ENCODE peak calls at places on chromosomes 7 and 10, in ten cellular contexts. N, U, W, I, R, Y, P, X, D and G are unnamed samples.

GRCh38 chr7:148773344-148773743 is 74.6 kb downstream of the CUL1 start:
- DNase-seq in N (no peak), U (no peak), W (no peak), I (no peak), R (no peak), Y (no peak), P (no peak), X (peak), D (no peak), G (no peak)

GRCh38 chr10:14545827-14546226 is 215.1 kb upstream of the FRMD4A start:
- DNase-seq in N (no peak), U (no peak), W (no peak), I (no peak), R (no peak), Y (no peak), P (no peak), X (no peak), D (no peak), G (no peak)

GRCh38 chr7:155466814-155467675 is 9.1 kb downstream of the EN2 start:
- DNase-seq in N (no peak), U (no peak), W (no peak), I (no peak), R (no peak), Y (no peak), P (peak), X (no peak), D (no peak), G (peak)

GRCh38 chr7:74656421-74656910 is 1.1 kb upstream of the GTF2I start:
- DNase-seq in N (peak), U (no peak), W (peak), I (peak), R (peak), Y (no peak), P (peak), X (no peak), D (no peak), G (peak)

GRCh38 chr10:69051303-69051702 is 36.6 kb upstream of the SRGN start:
- DNase-seq in N (no peak), U (no peak), W (peak), I (no peak), R (no peak), Y (peak), P (no peak), X (no peak), D (no peak), G (peak)

GRCh38 chr7:133290041-133290440 is 37.2 kb downstream of the EXOC4 start:
- DNase-seq in N (no peak), U (no peak), W (no peak), I (no peak), R (no peak), Y (no peak), P (no peak), X (no peak), D (no peak), G (no peak)

GRCh38 chr10:7458554-7458953 is 47.7 kb upstream of the SFMBT2 start:
- DNase-seq in N (no peak), U (no peak), W (no peak), I (no peak), R (no peak), Y (no peak), P (no peak), X (no peak), D (no peak), G (no peak)

GRCh38 chr7:143967398-143967797 is 12.8 kb downstream of the OR2F1 start:
- DNase-seq in N (no peak), U (no peak), W (no peak), I (no peak), R (no peak), Y (no peak), P (no peak), X (no peak), D (no peak), G (no peak)

GRCh38 chr7:158609313-158609974 is 21.8 kb upstream of the PTPRN2 start:
- DNase-seq in N (no peak), U (no peak), W (no peak), I (no peak), R (peak), Y (peak), P (no peak), X (no peak), D (no peak), G (no peak)

GRCh38 chr10:71072820-71073205 is 139.6 kb upstream of the UNC5B start:
- DNase-seq in N (no peak), U (no peak), W (no peak), I (no peak), R (no peak), Y (no peak), P (no peak), X (no peak), D (no peak), G (no peak)

GRCh38 chr10:132364594-132364970 is 32.4 kb upstream of the PWWP2B start:
- DNase-seq in N (no peak), U (no peak), W (no peak), I (peak), R (no peak), Y (no peak), P (no peak), X (no peak), D (no peak), G (peak)

GRCh38 chr10:43417950-43418768 is 9.2 kb upstream of the HNRNPF start:
- DNase-seq in N (no peak), U (peak), W (no peak), I (no peak), R (peak), Y (peak), P (no peak), X (peak), D (no peak), G (no peak)

DNA sequence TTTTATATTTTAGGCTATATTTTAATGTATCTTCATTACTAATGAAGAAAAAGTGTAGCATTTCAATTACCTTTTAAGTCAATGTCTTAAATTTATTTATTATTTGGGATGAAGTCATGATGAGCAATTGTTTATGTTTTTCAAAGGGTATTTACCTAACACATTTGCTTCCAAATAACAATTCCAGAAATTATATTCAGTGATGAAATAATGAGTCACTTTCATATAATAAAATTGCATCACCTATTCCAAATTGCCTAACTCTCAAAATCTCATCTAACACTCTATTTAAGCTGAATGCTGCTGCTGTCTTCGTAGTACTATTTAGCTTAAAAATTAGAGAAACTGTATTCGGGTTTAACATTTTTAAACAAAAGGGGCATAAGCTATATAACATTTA is 97.7 kb downstream of the PRKG1 start:
- DNase-seq in N (no peak), U (no peak), W (no peak), I (no peak), R (no peak), Y (no peak), P (no peak), X (no peak), D (no peak), G (no peak)
- TF ChIP-seq POLR2AphosphoS5 in N (no peak), U (no peak), W (peak), I (no peak), R (no peak), Y (no peak), P (no peak), X (no peak), D (no peak), G (no peak)

GRCh38 chr7:544528-545221 is 25.0 kb upstream of the PDGFA start:
- DNase-seq in N (no peak), U (no peak), W (no peak), I (no peak), R (no peak), Y (no peak), P (no peak), X (no peak), D (no peak), G (no peak)

GRCh38 chr7:543790-544527 is 24.3 kb upstream of the PDGFA start:
- DNase-seq in N (no peak), U (no peak), W (no peak), I (no peak), R (no peak), Y (no peak), P (no peak), X (no peak), D (no peak), G (no peak)

GRCh38 chr7:542131-542934 is 22.7 kb upstream of the PDGFA start:
- DNase-seq in N (no peak), U (no peak), W (no peak), I (no peak), R (no peak), Y (no peak), P (no peak), X (no peak), D (no peak), G (no peak)

GRCh38 chr7:541661-542060 is 22.0 kb upstream of the PDGFA start:
- DNase-seq in N (no peak), U (no peak), W (no peak), I (no peak), R (no peak), Y (no peak), P (no peak), X (no peak), D (no peak), G (no peak)

DNA sequence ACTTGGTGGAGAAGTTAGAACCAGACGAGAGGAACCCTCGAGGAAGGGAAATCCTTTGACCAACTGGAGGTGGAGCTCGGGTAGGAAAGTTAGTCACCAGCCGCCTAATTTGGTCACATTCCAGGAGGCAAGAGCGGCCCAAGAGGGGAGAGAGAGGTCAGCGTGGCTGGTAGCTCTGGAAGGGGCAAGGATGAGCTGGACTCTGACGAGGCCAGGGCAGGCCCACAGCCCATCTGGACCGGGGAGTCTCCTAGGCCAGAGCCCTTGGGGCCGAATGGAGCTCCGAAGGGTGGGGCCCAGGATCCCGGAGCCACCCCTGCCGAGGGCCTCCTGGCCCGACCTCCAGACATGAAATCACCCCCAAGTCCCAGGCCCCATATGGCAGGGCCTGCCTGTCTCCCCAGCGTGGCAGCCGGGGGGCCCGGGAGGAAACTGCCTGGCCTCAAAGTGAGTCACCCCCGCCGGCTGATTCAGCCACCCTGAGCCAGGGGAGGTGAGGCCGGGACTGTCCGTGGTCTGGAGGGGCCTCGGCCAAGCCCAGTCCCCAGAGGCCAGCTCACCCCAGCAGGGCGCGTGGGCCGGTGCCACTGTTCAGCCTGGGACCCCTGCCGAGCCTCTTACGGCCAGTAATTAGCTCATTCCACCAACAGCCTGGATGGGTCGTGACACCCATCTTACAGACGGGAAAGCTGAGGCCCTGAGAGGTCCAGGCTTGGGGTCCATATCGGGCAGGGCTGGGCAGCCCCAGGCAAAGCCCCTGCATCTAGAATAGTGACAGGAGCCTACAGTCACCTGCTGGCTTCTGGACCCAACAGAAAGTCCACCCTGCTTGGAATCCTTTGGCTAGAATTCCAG is 23.5 kb upstream of the PDGFA start:
- DNase-seq in N (no peak), U (no peak), W (no peak), I (no peak), R (peak), Y (no peak), P (no peak), X (no peak), D (no peak), G (no peak)
- TF ChIP-seq POLR2AphosphoS5 in N (no peak), U (no peak), W (no peak), I (no peak), R (no peak), Y (no peak), P (no peak), X (no peak), D (peak), G (peak)

GRCh38 chr10:12419279-12419847 is 70.0 kb downstream of the CAMK1D start:
- DNase-seq in N (no peak), U (no peak), W (no peak), I (peak), R (no peak), Y (no peak), P (no peak), X (no peak), D (peak), G (peak)
- TF ChIP-seq POLR2AphosphoS5 in N (peak), U (no peak), W (peak), I (peak), R (no peak), Y (no peak), P (no peak), X (no peak), D (no peak), G (no peak)

DNA sequence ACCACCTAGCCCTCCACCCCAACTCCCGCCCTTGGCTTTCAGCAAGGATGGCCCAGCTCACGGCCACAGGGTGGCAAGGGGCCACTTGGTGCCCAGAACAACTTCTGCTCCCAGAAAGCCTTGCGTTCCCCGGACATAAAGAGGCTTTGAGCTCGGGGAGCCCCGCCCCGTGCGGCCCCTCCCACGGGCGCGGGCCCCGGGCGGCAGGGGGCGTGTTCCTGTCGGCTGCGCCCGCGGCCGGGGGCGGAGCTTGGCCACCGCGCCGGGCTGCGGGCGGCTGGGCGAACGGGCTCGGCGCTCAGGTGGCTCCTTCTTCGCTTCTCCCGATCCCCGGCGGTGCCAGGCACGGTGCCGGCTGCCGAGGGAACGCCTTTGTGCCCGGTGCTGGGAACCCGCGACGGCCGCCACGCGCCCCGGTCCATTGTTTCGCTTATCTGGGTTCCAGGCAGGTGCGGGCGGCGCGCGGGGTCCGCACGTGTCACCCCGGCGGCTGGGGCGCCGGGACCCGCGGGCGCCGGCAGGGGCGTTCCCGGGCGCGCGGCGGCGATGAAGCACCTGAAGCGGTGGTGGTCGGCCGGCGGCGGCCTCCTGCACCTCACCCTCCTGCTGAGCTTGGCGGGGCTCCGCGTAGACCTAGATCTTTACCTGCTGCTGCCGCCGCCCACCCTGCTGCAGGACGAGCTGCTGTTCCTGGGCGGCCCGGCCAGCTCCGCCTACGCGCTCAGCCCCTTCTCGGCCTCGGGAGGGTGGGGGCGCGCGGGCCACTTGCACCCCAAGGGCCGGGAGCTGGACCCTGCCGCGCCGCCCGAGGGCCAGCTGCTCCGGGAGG is at the start of gene NFE2L3:
- DNase-seq in N (peak), U (peak), W (peak), I (peak), R (peak), Y (peak), P (peak), X (no peak), D (peak), G (peak)
- TF ChIP-seq POLR2AphosphoS5 in N (no peak), U (no peak), W (peak), I (no peak), R (no peak), Y (peak), P (peak), X (peak), D (peak), G (peak)

GRCh38 chr7:46744957-46745699 is 824.1 kb upstream of the IGFBP3 start:
- DNase-seq in N (no peak), U (no peak), W (no peak), I (no peak), R (no peak), Y (no peak), P (no peak), X (no peak), D (no peak), G (no peak)
- TF ChIP-seq POLR2AphosphoS5 in N (no peak), U (no peak), W (no peak), I (no peak), R (no peak), Y (no peak), P (no peak), X (no peak), D (no peak), G (no peak)

GRCh38 chr10:17444062-17444714 is 10.2 kb downstream of the ST8SIA6 start:
- DNase-seq in N (no peak), U (no peak), W (no peak), I (no peak), R (no peak), Y (no peak), P (no peak), X (peak), D (no peak), G (no peak)
- TF ChIP-seq POLR2AphosphoS5 in N (no peak), U (no peak), W (no peak), I (no peak), R (no peak), Y (no peak), P (no peak), X (no peak), D (no peak), G (no peak)

DNA sequence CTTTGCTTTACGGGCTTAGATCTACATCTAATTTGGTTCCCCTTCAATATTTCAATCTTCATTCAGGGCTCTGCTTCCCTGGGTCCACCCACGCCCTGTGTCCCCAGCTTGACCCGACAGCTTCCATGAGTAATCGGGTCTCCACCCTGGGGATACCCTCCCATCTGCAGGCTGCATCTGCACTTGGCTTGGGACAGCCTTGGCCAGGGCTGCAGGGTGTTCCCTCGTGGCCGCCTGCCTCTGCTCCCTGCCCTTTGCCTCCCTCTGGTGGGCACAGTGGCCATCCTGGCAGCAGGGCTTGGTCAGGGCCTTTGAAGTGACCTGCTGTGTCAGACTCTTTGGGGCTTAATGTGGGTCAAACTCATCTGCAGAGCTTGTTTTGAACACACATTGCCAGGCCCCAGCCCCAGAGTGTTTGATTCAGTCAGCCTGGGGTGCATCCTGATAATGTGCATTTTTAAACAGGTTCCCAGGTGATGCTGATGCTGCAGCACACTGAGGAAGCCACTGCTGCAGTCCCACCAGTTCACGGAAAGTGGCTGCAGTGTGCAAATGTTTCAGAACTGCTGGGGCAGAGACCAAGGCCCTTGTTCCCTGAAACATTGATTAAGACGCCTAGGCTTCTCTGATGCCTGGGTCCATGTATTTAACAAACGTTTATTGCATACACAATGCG is 80.7 kb upstream of the SEC61G start:
- DNase-seq in N (peak), U (no peak), W (peak), I (peak), R (no peak), Y (no peak), P (peak), X (no peak), D (peak), G (peak)
- TF ChIP-seq POLR2AphosphoS5 in N (no peak), U (no peak), W (no peak), I (peak), R (no peak), Y (no peak), P (no peak), X (no peak), D (peak), G (peak)

GRCh38 chr7:25726682-25727357 is 425.2 kb upstream of the NFE2L3 start:
- DNase-seq in N (no peak), U (no peak), W (no peak), I (no peak), R (no peak), Y (no peak), P (no peak), X (no peak), D (no peak), G (no peak)

GRCh38 chr7:25725483-25725882 is 426.5 kb upstream of the NFE2L3 start:
- DNase-seq in N (no peak), U (no peak), W (no peak), I (no peak), R (no peak), Y (no peak), P (no peak), X (no peak), D (no peak), G (no peak)

GRCh38 chr7:25726180-25726579 is 425.8 kb upstream of the NFE2L3 start:
- DNase-seq in N (no peak), U (no peak), W (no peak), I (no peak), R (no peak), Y (no peak), P (peak), X (no peak), D (no peak), G (no peak)

GRCh38 chr7:25720427-25720826 is 431.6 kb upstream of the NFE2L3 start:
- DNase-seq in N (no peak), U (peak), W (no peak), I (no peak), R (peak), Y (no peak), P (peak), X (no peak), D (no peak), G (no peak)

DNA sequence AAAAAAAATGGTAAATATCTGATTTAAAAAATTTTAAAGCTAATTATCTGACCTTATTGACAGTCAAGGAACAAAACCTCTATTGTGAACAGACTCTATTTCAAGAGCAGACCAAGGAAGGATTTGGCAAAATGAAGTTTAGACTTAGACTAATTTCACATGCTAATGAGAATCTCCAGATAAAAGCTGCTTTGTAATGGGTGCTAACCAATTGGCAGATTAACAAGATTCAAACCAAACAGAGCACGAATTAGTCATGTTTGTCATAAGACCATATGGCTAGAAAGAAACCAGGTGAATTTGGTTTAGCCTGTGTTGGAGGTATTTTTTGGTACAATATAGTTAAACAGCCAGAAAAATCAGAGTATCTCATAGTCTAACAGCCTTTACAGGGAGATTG is 429.1 kb upstream of the NFE2L3 start:
- DNase-seq in N (no peak), U (no peak), W (no peak), I (no peak), R (no peak), Y (no peak), P (no peak), X (no peak), D (no peak), G (no peak)
- TF ChIP-seq POLR2AphosphoS5 in N (no peak), U (no peak), W (no peak), I (no peak), R (no peak), Y (no peak), P (no peak), X (no peak), D (no peak), G (no peak)